ENCODE peak calls at places on chromosomes 4 and X, in seven cellular contexts. M is GM03348; E is activated T-helper 1 cell treated with anti-CD3 and anti-CD28 coated beads, Interleukin-2, amount 50 U/mL, for 16 hours; L is GM23248; Y is ecto neural progenitor cell; P is Calu3; D is posterior cingulate gyrus. Z is an unnamed sample.

GRCh38 chr4:89486042-89486441 is 178.4 kb upstream of the GPRIN3 start:
- DNase-seq in P (no peak), L (peak), D (no peak), Y (no peak), E (no peak), M (peak), Z (no peak)

GRCh38 chrX:57083143-57083542 is 38.2 kb downstream of the SPIN2B start:
- DNase-seq in P (no peak), E (no peak), D (no peak), M (no peak), L (no peak), Y (no peak), Z (peak)

GRCh38 chrX:318739-319578 is at the start of gene GTPBP6:
- DNase-seq in M (peak), E (peak), D (peak), Y (peak), P (peak), L (peak), Z (peak)

GRCh38 chrX:154136627-154137161 is 7.3 kb upstream of the OPN1LW start:
- DNase-seq in D (no peak), L (peak), Y (peak), P (peak), M (peak), E (peak), Z (peak)

GRCh38 chr4:150493846-150494245 is 88.1 kb upstream of the MAB21L2 start:
- DNase-seq in P (no peak), M (peak), E (no peak), Y (no peak), L (peak), D (no peak), Z (no peak)

GRCh38 chr4:16205298-16206164 is 20.7 kb downstream of the TAPT1 start:
- DNase-seq in Y (no peak), M (peak), E (no peak), P (no peak), D (no peak), L (peak), Z (no peak)

GRCh38 chrX:100512471-100512870 is 72.3 kb upstream of the TNMD start:
- DNase-seq in Y (no peak), D (no peak), L (peak), M (peak), E (no peak), P (no peak), Z (no peak)

GRCh38 chr4:3388461-3389185 is 53.1 kb upstream of the HGFAC start:
- DNase-seq in L (peak), M (peak), E (no peak), P (no peak), D (no peak), Y (no peak), Z (peak)

GRCh38 chrX:111352424-111352823 is 59.6 kb downstream of the DCX start:
- DNase-seq in L (peak), D (no peak), E (no peak), P (peak), Y (no peak), M (no peak), Z (no peak)

GRCh38 chr4:108533245-108533844 is 87.0 kb upstream of the RPL34 start:
- DNase-seq in D (no peak), P (no peak), E (no peak), Y (no peak), L (no peak), M (no peak), Z (no peak)

GRCh38 chrX:134933911-134934310 is 56.9 kb upstream of the SMIM10 start:
- DNase-seq in P (no peak), D (no peak), M (no peak), L (no peak), E (no peak), Y (no peak), Z (no peak)

GRCh38 chrX:1361275-1361674 is 24.7 kb downstream of the IL3RA start:
- DNase-seq in L (no peak), D (no peak), E (no peak), M (no peak), Y (no peak), P (peak), Z (peak)

GRCh38 chr4:14841801-14842748 is 160.2 kb upstream of the CPEB2 start:
- DNase-seq in M (no peak), L (peak), Y (no peak), P (peak), E (no peak), D (no peak), Z (no peak)